ENCODE peak calls at places on chromosomes 2 and 18, in eight cellular contexts. Y is stimulated activated CD4-positive, alpha-beta T cell treated with anti-CD3 and anti-CD28 coated beads, Interleukin-1b, Interleukin-23, amount 100 ng/mL, for 24 hours; U is NCI-H748 treated with DMSO at 0.1 percent for 48 hours; P is activated CD8-positive, alpha-beta memory T cell treated with anti-CD3 and anti-CD28 coated beads for 1 hour; E is central memory CD4-positive, alpha-beta T cell; G is nucleus accumbens; N is M059J; L is germinal center. K is an unnamed sample.

GRCh38 chr18:48693625-48694262 is 154.9 kb downstream of the CTIF start:
- DNase-seq in U (no peak), G (no peak), N (peak; percentile 17), Y (no peak), E (no peak), L (no peak), P (no peak), K (no peak)

GRCh38 chr18:63963610-63964256 is 6.1 kb upstream of the SERPINB8 start:
- DNase-seq in N (peak; percentile 74), G (peak; percentile 2), Y (no peak), L (peak; percentile 31), U (peak; percentile 73), E (peak; percentile 53), P (no peak), K (no peak)

GRCh38 chr18:30376515-30376914 is 666.0 kb downstream of the DSC3 start:
- DNase-seq in N (no peak), L (no peak), G (no peak), E (no peak), Y (no peak), U (peak; percentile 7), P (no peak), K (no peak)

GRCh38 chr18:62848946-62849345 is 133.6 kb downstream of the PHLPP1 start:
- DNase-seq in N (no peak), Y (no peak), G (no peak), P (no peak), U (no peak), E (no peak), L (no peak), K (no peak)

GRCh38 chr2:176642074-176642473 is 372.8 kb downstream of the MTX2 start:
- DNase-seq in Y (no peak), P (no peak), G (no peak), U (no peak), N (peak; percentile 85), E (no peak), L (no peak), K (no peak)

GRCh38 chr2:153230977-153231376 is 247.6 kb downstream of the RPRM start:
- DNase-seq in Y (no peak), U (peak; percentile 50), N (no peak), L (no peak), P (no peak), G (no peak), E (no peak), K (no peak)

GRCh38 chr2:239328306-239329191 is 72.3 kb downstream of the HDAC4 start:
- DNase-seq in P (no peak), Y (no peak), U (no peak), G (peak; percentile 39), L (no peak), N (no peak), E (no peak), K (no peak)

GRCh38 chr2:27320958-27321543 is 1.8 kb downstream of the MPV17 start:
- DNase-seq in G (no peak), N (peak; percentile 99), P (no peak), U (no peak), E (no peak), Y (no peak), L (no peak), K (no peak)

GRCh38 chr2:111659361-111660281 is 224.4 kb downstream of the ANAPC1 start:
- DNase-seq in L (peak; percentile 26), Y (no peak), G (no peak), P (no peak), E (no peak), N (peak; percentile 95), U (no peak), K (no peak)

GRCh38 chr2:232104076-232104646 is 142.6 kb downstream of the DIS3L2 start:
- DNase-seq in U (no peak), P (no peak), L (no peak), G (no peak), E (no peak), N (peak; percentile 22), Y (no peak), K (no peak)

GRCh38 chr2:152098798-152099654 is at the start of gene CACNB4:
- DNase-seq in N (peak; percentile 28), P (no peak), G (no peak), U (peak; percentile 12), E (no peak), Y (no peak), L (peak; percentile 40), K (no peak)

GRCh38 chr2:195768454-195768853 is 111.4 kb downstream of the SLC39A10 start:
- DNase-seq in E (no peak), L (no peak), U (no peak), P (no peak), N (no peak), Y (no peak), G (no peak), K (no peak)

GRCh38 chr2:109084341-109084740 is 44.7 kb upstream of the SH3RF3 start:
- DNase-seq in P (no peak), L (no peak), N (no peak), E (no peak), Y (no peak), U (no peak), G (no peak), K (no peak)

GRCh38 chr2:23380562-23381065 is 4.4 kb upstream of the KLHL29 start:
- DNase-seq in G (no peak), N (peak; percentile 48), U (no peak), P (no peak), Y (no peak), L (peak; percentile 48), E (no peak), K (no peak)

K was measured in central memory CD8-positive, alpha-beta T cell.